ENCODE peak calls at places on chromosomes 5 and 9, in ten cellular contexts. F is tibial nerve, B is kidney, J is fibroblast of lung, N is bronchial epithelial cell, Z is GM23338, I is thoracic aorta, H is pancreas, P is WTC11, W is ascending aorta. Q is an unnamed sample.

GRCh38 chr5:107917983-107918382 is 247.2 kb upstream of the EFNA5 start:
- DNase-seq in B (peak), N (no peak), H (no peak), W (no peak), P (no peak), J (no peak), Z (no peak), I (no peak), F (no peak), Q (no peak)

GRCh38 chr9:33249087-33249657 is 9.2 kb downstream of the SPINK4 start:
- DNase-seq in I (no peak), J (no peak), H (no peak), P (no peak), F (no peak), N (no peak), Z (no peak), B (no peak), W (peak), Q (no peak)

GRCh38 chr5:12023614-12024241 is 119.5 kb upstream of the CTNND2 start:
- DNase-seq in J (peak), H (no peak), F (peak), Z (peak), I (no peak), N (peak), B (no peak), P (no peak), W (no peak), Q (no peak)

GRCh38 chr5:104626122-104626521 is 1063.5 kb upstream of the NUDT12 start:
- DNase-seq in B (no peak), F (no peak), Z (no peak), W (no peak), J (peak), H (no peak), N (no peak), I (no peak), P (no peak), Q (no peak)

GRCh38 chr5:116084231-116084630 is 594 bp upstream of the COMMD10 start:
- DNase-seq in F (no peak), W (no peak), N (peak), Z (peak), P (no peak), B (no peak), H (peak), I (no peak), J (peak), Q (no peak)

GRCh38 chr5:21574429-21574828 is 1278.7 kb downstream of the CDH12 start:
- DNase-seq in H (no peak), Z (no peak), P (no peak), F (no peak), I (no peak), N (no peak), W (no peak), J (peak), B (no peak), Q (no peak)

GRCh38 chr9:114310471-114311450 is 12.1 kb upstream of the ORM1 start:
- DNase-seq in H (no peak), W (peak), N (no peak), F (no peak), I (no peak), P (no peak), J (no peak), Z (no peak), B (peak), Q (no peak)

GRCh38 chr5:166961028-166961427 is 1330.4 kb upstream of the WWC1 start:
- DNase-seq in N (no peak), P (no peak), F (no peak), Z (peak), J (peak), B (no peak), H (no peak), I (no peak), W (no peak), Q (no peak)

GRCh38 chr9:133731876-133732321 is 6.3 kb downstream of the SARDH start:
- DNase-seq in F (no peak), W (no peak), Z (peak), J (peak), H (peak), I (no peak), B (peak), N (no peak), P (peak), Q (no peak)

GRCh38 chr9:38208206-38208901 is 139.3 kb upstream of the SHB start:
- DNase-seq in F (no peak), N (peak), H (no peak), W (no peak), I (no peak), B (no peak), J (no peak), P (no peak), Z (no peak), Q (no peak)

GRCh38 chr9:121326130-121326838 is 43.8 kb downstream of the STOM start:
- DNase-seq in N (peak), J (peak), H (peak), P (no peak), Z (peak), W (peak), B (peak), F (peak), I (peak), Q (peak)

GRCh38 chr5:151295801-151296477 is 7.6 kb downstream of the SLC36A3 start:
- DNase-seq in Z (no peak), B (no peak), H (no peak), F (no peak), P (no peak), W (no peak), N (no peak), I (no peak), J (no peak), Q (no peak)

GRCh38 chr5:60332244-60333018 is 367.5 kb downstream of the DEPDC1B start:
- DNase-seq in B (no peak), N (peak), I (no peak), H (no peak), J (peak), F (no peak), W (no peak), P (no peak), Z (no peak), Q (no peak)

GRCh38 chr5:148776780-148777179 is 49.6 kb upstream of the ADRB2 start:
- DNase-seq in I (no peak), Z (no peak), P (no peak), W (peak), H (no peak), F (no peak), J (peak), B (peak), N (peak), Q (peak)

GRCh38 chr9:129446828-129447550 is 173.9 kb downstream of the C9orf50 start:
- DNase-seq in P (no peak), I (no peak), F (no peak), W (no peak), J (no peak), B (no peak), H (no peak), N (no peak), Z (no peak), Q (no peak)

GRCh38 chr5:163967273-163967672 is 461.9 kb downstream of the MAT2B start:
- DNase-seq in F (no peak), W (no peak), P (no peak), I (no peak), Z (no peak), B (no peak), J (no peak), N (no peak), H (no peak), Q (no peak)

GRCh38 chr5:81971086-81971693 is 633 bp upstream of the ATG10 start:
- DNase-seq in W (no peak), P (no peak), H (no peak), Z (peak), I (no peak), N (peak), F (peak), J (peak), B (no peak), Q (no peak)

GRCh38 chr5:119524461-119524860 is 72.2 kb downstream of the HSD17B4 start:
- DNase-seq in B (no peak), N (no peak), I (no peak), Z (no peak), P (no peak), W (no peak), F (no peak), J (peak), H (no peak), Q (no peak)

GRCh38 chr9:93231121-93231694 is 47.3 kb downstream of the WNK2 start:
- DNase-seq in H (peak), N (no peak), P (no peak), Z (no peak), J (no peak), W (no peak), I (no peak), B (no peak), F (no peak), Q (no peak)

GRCh38 chr9:89755835-89756234 is 151.0 kb downstream of the GADD45G start:
- DNase-seq in J (peak), H (no peak), F (no peak), W (no peak), Z (no peak), B (no peak), N (peak), I (no peak), P (no peak), Q (no peak)

GRCh38 chr5:21391506-21391905 is 1403.5 kb upstream of the CDH18 start:
- DNase-seq in H (no peak), F (no peak), I (no peak), N (peak), W (no peak), Z (peak), J (no peak), P (no peak), B (no peak), Q (no peak)

GRCh38 chr5:35438288-35438687 is 179.4 kb upstream of the SPEF2 start:
- DNase-seq in W (no peak), P (no peak), B (no peak), J (no peak), F (no peak), I (no peak), N (no peak), H (no peak), Z (no peak), Q (no peak)

GRCh38 chr5:68261174-68262021 is 45.8 kb downstream of the PIK3R1 start:
- DNase-seq in I (no peak), J (peak), H (no peak), W (no peak), Z (no peak), P (no peak), B (no peak), F (no peak), N (no peak), Q (no peak)
- TF ChIP-seq CTCF in I (peak), J (no peak), H (no peak), W (peak), Z (no peak), P (no peak), B (no peak), F (no peak), N (no peak), Q (peak)

DNA sequence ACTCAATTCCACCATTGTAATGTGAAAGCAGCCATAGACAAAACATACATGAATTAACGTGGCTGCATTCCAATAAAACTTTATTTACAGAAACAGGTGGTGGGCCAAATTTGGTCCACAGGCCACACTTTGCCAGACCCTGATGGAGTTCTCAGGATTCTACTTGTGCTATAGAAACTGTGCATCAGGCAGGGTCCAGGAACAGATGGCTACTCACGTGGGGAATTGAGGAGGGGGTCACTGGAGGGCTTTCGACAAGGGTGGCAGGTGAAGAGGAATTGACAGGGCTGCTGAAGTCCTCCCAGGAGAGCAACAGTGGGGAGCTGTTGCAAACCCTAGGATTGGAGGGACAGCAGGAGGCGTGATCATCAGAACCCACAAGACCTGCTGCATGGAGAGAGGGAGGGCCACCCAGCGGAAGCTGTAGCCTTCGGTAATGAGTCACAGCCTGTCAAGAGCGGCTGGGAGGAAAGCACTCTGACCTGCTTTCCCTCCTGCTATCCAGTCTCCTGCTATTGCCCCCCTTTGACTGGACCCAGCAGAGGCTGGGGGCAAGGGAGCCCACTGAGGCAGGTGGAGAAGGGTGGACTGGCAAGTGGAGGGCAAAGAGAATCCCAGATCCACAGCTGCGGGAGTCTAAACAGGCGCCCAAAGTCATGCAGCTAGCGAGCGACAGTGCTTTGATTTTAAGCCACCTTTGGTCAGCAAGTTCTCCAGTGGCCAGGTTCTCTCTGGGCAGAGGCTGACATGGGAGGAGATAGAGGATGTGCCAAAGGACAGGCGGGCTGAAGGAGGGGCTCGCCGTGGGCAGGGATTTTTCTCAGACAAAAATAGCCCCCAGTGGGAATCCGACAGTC is 138.3 kb upstream of the SMIM23 start:
- DNase-seq in W (no peak), J (peak), N (peak), B (no peak), F (no peak), Z (no peak), P (no peak), I (no peak), H (no peak), Q (no peak)
- TF ChIP-seq CTCF in W (no peak), J (no peak), N (peak), B (no peak), F (no peak), Z (peak), P (no peak), I (no peak), H (no peak), Q (no peak)

GRCh38 chr5:18961234-18961633 is 1026.8 kb downstream of the CDH18 start:
- DNase-seq in Z (no peak), I (no peak), B (no peak), H (no peak), F (no peak), J (no peak), N (no peak), P (no peak), W (no peak), Q (no peak)
- TF ChIP-seq CTCF in Z (no peak), I (no peak), B (no peak), H (no peak), F (no peak), J (no peak), N (no peak), P (no peak), W (no peak), Q (no peak)

GRCh38 chr9:22813520-22813919 is 366.9 kb downstream of the DMRTA1 start:
- DNase-seq in P (no peak), Z (peak), I (no peak), B (no peak), W (no peak), J (peak), F (no peak), N (peak), H (no peak), Q (peak)
- TF ChIP-seq CTCF in P (no peak), Z (peak), I (no peak), B (peak), W (no peak), J (peak), F (no peak), N (peak), H (no peak), Q (peak)

GRCh38 chr5:1502737-1503120 is 21.0 kb downstream of the LPCAT1 start:
- DNase-seq in W (no peak), H (no peak), I (no peak), Z (no peak), N (no peak), F (no peak), J (no peak), P (no peak), B (no peak), Q (no peak)

GRCh38 chr5:1504617-1505016 is 19.1 kb downstream of the LPCAT1 start:
- DNase-seq in N (no peak), H (peak), B (no peak), J (no peak), F (no peak), I (no peak), Z (no peak), W (no peak), P (no peak), Q (no peak)

GRCh38 chr5:1503301-1504243 is 20.2 kb downstream of the LPCAT1 start:
- DNase-seq in P (no peak), B (no peak), I (no peak), W (peak), F (peak), Z (no peak), H (peak), J (peak), N (no peak), Q (no peak)

GRCh38 chr5:1505506-1506241 is 18.1 kb downstream of the LPCAT1 start:
- DNase-seq in W (no peak), I (no peak), F (no peak), J (no peak), P (no peak), N (no peak), H (peak), Z (peak), B (peak), Q (no peak)

DNA sequence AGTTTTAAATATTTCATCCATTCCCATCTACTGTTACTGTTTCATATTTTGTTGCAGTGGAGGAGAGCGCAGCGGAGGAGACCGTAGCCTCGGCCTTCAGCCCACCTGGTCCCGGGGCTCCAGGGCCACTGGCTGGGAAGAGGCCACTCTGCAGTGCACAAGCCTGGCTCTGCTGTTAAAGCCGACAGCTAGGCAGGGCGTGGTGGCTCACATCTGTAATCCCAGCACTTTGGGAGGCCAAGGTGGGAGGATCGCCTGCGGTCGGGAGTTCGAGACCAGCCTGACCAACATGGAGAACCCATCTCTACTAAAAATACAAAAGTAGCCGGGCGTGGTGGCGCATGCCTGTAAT is 19.5 kb downstream of the LPCAT1 start:
- DNase-seq in N (no peak), P (no peak), B (no peak), F (no peak), J (no peak), W (no peak), I (no peak), H (peak), Z (no peak), Q (no peak)
- TF ChIP-seq CTCF in N (no peak), P (no peak), B (no peak), F (no peak), J (no peak), W (no peak), I (no peak), H (no peak), Z (no peak), Q (no peak)

GRCh38 chr9:69744688-69745380 is 15.0 kb downstream of the PTAR1 start:
- DNase-seq in I (no peak), B (no peak), N (peak), P (no peak), F (no peak), W (no peak), Z (no peak), J (no peak), H (no peak), Q (no peak)

GRCh38 chr9:69746859-69747560 is 12.8 kb downstream of the PTAR1 start:
- DNase-seq in J (no peak), P (no peak), I (no peak), F (no peak), N (no peak), Z (no peak), H (no peak), W (no peak), B (no peak), Q (no peak)

GRCh38 chr9:69748304-69748703 is 11.5 kb downstream of the PTAR1 start:
- DNase-seq in W (no peak), N (no peak), H (no peak), P (no peak), B (no peak), Z (no peak), I (no peak), J (no peak), F (no peak), Q (no peak)

GRCh38 chr9:69743930-69744329 is 15.9 kb downstream of the PTAR1 start:
- DNase-seq in Z (peak), I (no peak), W (no peak), H (no peak), N (no peak), B (no peak), F (no peak), J (no peak), P (no peak), Q (no peak)

DNA sequence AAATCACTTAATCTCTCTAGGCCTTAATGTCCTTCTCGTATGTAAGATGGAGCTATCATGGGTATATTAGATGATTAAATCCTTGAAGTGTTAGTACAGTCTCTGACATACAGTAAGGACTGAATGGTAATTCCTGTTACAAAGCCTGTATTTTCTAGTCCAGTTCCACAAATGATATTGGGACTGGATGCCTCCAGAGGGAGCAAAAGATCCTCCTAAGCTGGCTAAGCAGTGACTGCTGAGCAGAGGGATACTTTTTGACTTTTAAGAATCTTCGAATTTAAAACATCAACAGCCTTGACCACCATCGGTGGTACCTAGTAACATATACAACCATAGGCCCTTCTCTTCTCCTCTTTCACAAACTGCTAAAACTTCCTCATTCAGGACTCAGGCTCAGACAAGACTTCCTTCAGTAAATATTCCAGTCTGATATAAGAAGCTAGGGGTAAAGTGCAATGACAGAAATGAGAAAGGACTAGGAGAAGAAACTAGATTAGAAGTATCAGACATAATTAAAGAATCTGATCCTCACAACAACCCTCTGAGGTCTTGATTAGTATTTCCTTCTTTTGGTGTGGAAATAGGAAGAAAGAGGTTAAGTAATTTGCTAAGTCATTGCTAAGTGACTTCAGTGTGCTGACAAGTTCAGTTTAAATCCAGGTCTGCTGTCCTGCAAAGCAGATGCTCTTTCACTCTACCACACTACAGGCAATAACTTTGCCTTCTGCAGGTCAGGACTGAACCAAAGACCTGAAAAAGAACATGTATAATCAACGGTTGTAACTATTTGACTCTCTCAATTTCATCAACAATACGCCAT is 13.9 kb downstream of the PTAR1 start:
- DNase-seq in J (peak), I (no peak), W (no peak), Z (peak), F (no peak), H (no peak), B (no peak), P (no peak), N (peak), Q (no peak)
- TF ChIP-seq CTCF in J (peak), I (no peak), W (no peak), Z (peak), F (no peak), H (no peak), B (peak), P (no peak), N (no peak), Q (peak)

DNA sequence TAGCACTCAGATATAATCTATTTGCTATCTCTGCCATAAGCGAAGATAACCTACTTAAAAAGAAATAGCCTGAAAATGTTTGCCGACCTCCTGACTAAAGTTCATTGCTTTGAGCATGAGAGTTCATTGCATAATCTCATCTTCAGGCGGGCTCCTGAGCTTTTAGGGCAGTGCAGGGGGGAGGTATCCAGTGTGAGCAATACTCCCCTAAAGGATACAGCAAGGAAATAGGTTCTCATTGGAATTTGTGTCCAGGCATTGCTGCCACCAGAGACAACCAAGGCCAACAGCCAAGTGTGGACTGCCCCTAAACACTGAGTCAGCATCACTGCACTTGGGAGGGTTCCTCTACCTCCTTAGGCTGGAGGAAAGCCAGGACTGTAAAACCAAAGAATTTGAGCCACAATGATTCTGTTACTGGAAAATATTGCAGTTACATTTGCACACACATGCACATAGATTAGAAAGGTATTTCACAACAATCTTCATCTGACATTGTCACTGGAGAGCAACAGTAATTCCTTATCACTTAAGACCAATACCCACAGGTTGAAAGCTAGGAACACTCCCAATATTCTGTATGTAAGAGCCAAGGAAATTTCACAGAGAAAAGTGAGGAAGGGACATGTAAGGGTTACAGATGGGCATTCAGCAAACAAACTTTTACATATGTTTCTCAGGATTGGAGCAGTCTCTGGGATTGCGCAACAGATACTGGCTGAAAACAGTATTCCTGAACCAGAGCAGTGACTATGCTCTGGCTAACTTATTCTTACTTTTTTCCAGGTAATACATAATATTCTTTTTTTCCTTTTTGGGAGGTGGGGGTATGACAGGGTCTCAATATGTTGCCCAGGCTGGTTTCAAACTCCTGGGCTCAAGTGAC is 98.6 kb upstream of the TLE1 start:
- DNase-seq in W (peak), I (no peak), N (peak), J (peak), Z (no peak), P (no peak), F (peak), H (no peak), B (no peak), Q (peak)
- TF ChIP-seq CTCF in W (no peak), I (no peak), N (no peak), J (no peak), Z (no peak), P (no peak), F (no peak), H (no peak), B (no peak), Q (peak)